ENCODE peak calls at places on chromosome 1, in nine cellular contexts. O, M, X, D, B, H, C, L and Q are unnamed samples.

GRCh38 chr1:87754036-87754603 is 425.4 kb downstream of the LMO4 start:
- DNase-seq in O (no peak), M (no peak), X (no peak), D (no peak), B (no peak), H (no peak), C (no peak), L (no peak), Q (no peak)

GRCh38 chr1:66575739-66576138 is 41.8 kb downstream of the SGIP1 start:
- DNase-seq in O (no peak), M (no peak), X (no peak), D (no peak), B (no peak), H (no peak), C (no peak), L (peak; percentile 82), Q (peak; percentile 11)

GRCh38 chr1:160340146-160340545 is 2.9 kb downstream of the COPA start:
- DNase-seq in O (no peak), M (no peak), X (no peak), D (no peak), B (no peak), H (no peak), C (no peak), L (no peak), Q (no peak)

GRCh38 chr1:53372501-53372951 is 44.7 kb upstream of the LRP8 start:
- DNase-seq in O (no peak), M (no peak), X (no peak), D (no peak), B (no peak), H (no peak), C (no peak), L (no peak), Q (no peak)

GRCh38 chr1:183081402-183082110 is 58.3 kb downstream of the LAMC1 start:
- DNase-seq in O (no peak), M (no peak), X (no peak), D (no peak), B (no peak), H (no peak), C (no peak), L (no peak), Q (no peak)

GRCh38 chr1:155889566-155889965 is 21.6 kb downstream of the RIT1 start:
- DNase-seq in O (no peak), M (no peak), X (no peak), D (no peak), B (no peak), H (no peak), C (no peak), L (peak; percentile 54), Q (peak; percentile 64)

GRCh38 chr1:65198095-65198494 is 50.1 kb downstream of the AK4 start:
- DNase-seq in O (no peak), M (no peak), X (peak; percentile 60), D (no peak), B (no peak), H (no peak), C (no peak), L (no peak), Q (no peak)

GRCh38 chr1:95301614-95302013 is 67.6 kb downstream of the RWDD3 start:
- DNase-seq in O (no peak), M (no peak), X (no peak), D (no peak), B (no peak), H (no peak), C (no peak), L (no peak), Q (no peak)

GRCh38 chr1:45957684-45958083 is 154.3 kb downstream of the MAST2 start:
- DNase-seq in O (no peak), M (no peak), X (no peak), D (no peak), B (no peak), H (no peak), C (no peak), L (no peak), Q (no peak)